ENCODE peak calls at places on chromosomes 12 and 14, in seven cellular contexts. K is CD4-positive, alpha-beta memory T cell; V is RWPE2; E is IMR-90; G is adrenal gland; Q is heart left ventricle; T is mesenchymal stem cell. U is an unnamed sample. For H3K9me3, the result is how much of the 10 kb centered on the place peaks cover.

GRCh38 chr14:93090826-93091583 is 24.7 kb downstream of the ITPK1 start:
- DNase-seq in K (no peak), V (no peak), E (no peak), G (peak), Q (no peak), T (no peak), U (peak)

GRCh38 chr14:99418217-99418616 is 62.4 kb downstream of the SETD3 start:
- DNase-seq in K (no peak), V (no peak), E (no peak), G (no peak), Q (no peak), T (no peak), U (no peak)

GRCh38 chr14:74649167-74649566 is 37.1 kb upstream of the LTBP2 start:
- DNase-seq in K (no peak), V (no peak), E (no peak), G (no peak), Q (no peak), T (no peak), U (no peak)

GRCh38 chr14:37594916-37595808 is at the start of the genes FOXA1 and TTC6:
- DNase-seq in K (no peak), V (peak), E (peak), G (no peak), Q (no peak), T (peak), U (peak)

GRCh38 chr12:9784326-9784725 is 23.6 kb upstream of the CD69 start:
- DNase-seq in K (no peak), V (no peak), E (no peak), G (no peak), Q (no peak), T (no peak), U (no peak)

GRCh38 chr12:56020437-56021189 is at the start of gene IKZF4:
- DNase-seq in K (no peak), V (no peak), E (peak), G (peak), Q (no peak), T (peak), U (no peak)

GRCh38 chr14:94102768-94103482 is 7.6 kb upstream of the IFI27 start:
- DNase-seq in K (no peak), V (no peak), E (no peak), G (no peak), Q (no peak), T (no peak), U (no peak)

GRCh38 chr12:65460076-65460475 is 181.6 kb downstream of the MSRB3 start:
- DNase-seq in K (no peak), V (no peak), E (no peak), G (no peak), Q (no peak), T (no peak), U (no peak)

GRCh38 chr12:7113389-7113871 is 4.4 kb upstream of the C1RL start:
- DNase-seq in K (peak), V (no peak), E (peak), G (no peak), Q (no peak), T (peak), U (peak)

GRCh38 chr12:68971404-68971803 is 38.4 kb upstream of the CPM start:
- DNase-seq in K (no peak), V (no peak), E (peak), G (no peak), Q (no peak), T (peak), U (no peak)

GRCh38 chr12:43349863-43350262 is 202.1 kb downstream of the ADAMTS20 start:
- DNase-seq in K (no peak), V (no peak), E (peak), G (no peak), Q (no peak), T (peak), U (peak)

GRCh38 chr12:90925562-90925961 is 29.4 kb downstream of the CCER1 start:
- DNase-seq in K (no peak), V (no peak), E (no peak), G (no peak), Q (no peak), T (no peak), U (no peak)

GRCh38 chr12:48092606-48093005 is 13.3 kb downstream of the SENP1 start:
- DNase-seq in K (no peak), V (no peak), E (peak), G (no peak), Q (no peak), T (no peak), U (no peak)

GRCh38 chr12:58364389-58365086 is 423.2 kb downstream of the ATP23 start:
- DNase-seq in K (no peak), V (no peak), E (peak), G (no peak), Q (no peak), T (peak), U (peak)

GRCh38 chr12:126974779-126975178 is 1292.2 kb upstream of the TMEM132C start:
- DNase-seq in K (no peak), V (no peak), E (no peak), G (no peak), Q (no peak), T (no peak), U (no peak)

GRCh38 chr14:75711134-75711795 is 50.2 kb downstream of the TTLL5 start:
- DNase-seq in K (peak), V (no peak), E (peak), G (peak), Q (no peak), T (peak), U (peak)

GRCh38 chr14:41783403-41783802 is 176.7 kb downstream of the LRFN5 start:
- DNase-seq in K (no peak), V (no peak), E (no peak), G (no peak), Q (no peak), T (no peak), U (no peak)

GRCh38 chr14:75711796-75712211 is 50.8 kb downstream of the TTLL5 start:
- DNase-seq in K (no peak), V (peak), E (peak), G (peak), Q (peak), T (peak), U (peak)

GRCh38 chr14:50395448-50395847 is 1.2 kb downstream of the CDKL1 start:
- DNase-seq in K (no peak), V (no peak), E (no peak), G (peak), Q (no peak), T (no peak), U (no peak)

GRCh38 chr12:121766290-121767039 is 27.0 kb downstream of the RHOF start:
- DNase-seq in K (no peak), V (no peak), E (peak), G (no peak), Q (no peak), T (no peak), U (peak)

GRCh38 chr14:99191663-99192621 is 80.1 kb downstream of the BCL11B start:
- DNase-seq in K (peak), V (no peak), E (peak), G (peak), Q (no peak), T (no peak), U (peak)

GRCh38 chr14:67440513-67440912 is 28.5 kb upstream of the PLEK2 start:
- DNase-seq in K (no peak), V (no peak), E (no peak), G (no peak), Q (no peak), T (no peak), U (no peak)

GRCh38 chr12:43038991-43039390 is 449.4 kb upstream of the PRICKLE1 start:
- DNase-seq in K (no peak), V (no peak), E (no peak), G (no peak), Q (no peak), T (no peak), U (peak)

GRCh38 chr14:32230695-32231280 is 27.7 kb upstream of the RNU6-8 start:
- DNase-seq in K (no peak), V (no peak), E (peak), G (no peak), Q (no peak), T (peak), U (no peak)

GRCh38 chr14:61690982-61691381 is 4.3 kb upstream of the HIF1A start:
- DNase-seq in K (no peak), V (no peak), E (no peak), G (no peak), Q (no peak), T (no peak), U (no peak)

GRCh38 chr12:120628919-120629318 is 11.5 kb upstream of the CABP1 start:
- DNase-seq in K (no peak), V (no peak), E (no peak), G (peak), Q (no peak), T (no peak), U (no peak)

GRCh38 chr12:105322070-105322469 is 8.4 kb upstream of the C12orf75 start:
- DNase-seq in K (no peak), V (no peak), E (peak), G (no peak), Q (no peak), T (no peak), U (no peak)

GRCh38 chr12:47636908-47637780 is 68.7 kb downstream of the RPAP3 start:
- DNase-seq in K (peak), V (no peak), E (no peak), G (no peak), Q (no peak), T (peak), U (peak)

GRCh38 chr12:67068773-67069450 is 200.2 kb upstream of the CAND1 start:
- DNase-seq in K (peak), V (no peak), E (peak), G (peak), Q (no peak), T (peak), U (peak)

GRCh38 chr12:104201238-104202001 is 14.2 kb upstream of the TXNRD1 start:
- DNase-seq in K (peak), V (no peak), E (peak), G (peak), Q (no peak), T (peak), U (peak)

GRCh38 chr12:46269429-46270241 is 792 bp upstream of the SLC38A1 start:
- DNase-seq in K (peak), V (no peak), E (no peak), G (peak), Q (no peak), T (peak), U (no peak)

GRCh38 chr14:44463386-44464004 is 43.6 kb downstream of the FSCB start:
- DNase-seq in K (no peak), V (no peak), E (no peak), G (no peak), Q (no peak), T (no peak), U (peak)

GRCh38 chr14:41570415-41571155 is 36.1 kb upstream of the LRFN5 start:
- DNase-seq in K (no peak), V (no peak), E (no peak), G (no peak), Q (no peak), T (no peak), U (no peak)

GRCh38 chr12:119715268-119715620 is 47.3 kb downstream of the PRKAB1 start:
- DNase-seq in K (no peak), V (no peak), E (peak), G (no peak), Q (no peak), T (peak), U (no peak)

GRCh38 chr14:61703342-61704129 is 8.2 kb downstream of the HIF1A start:
- DNase-seq in K (no peak), V (no peak), E (no peak), G (no peak), Q (no peak), T (no peak), U (no peak)

GRCh38 chr12:126719886-126720666 is 1546.9 kb upstream of the TMEM132C start:
- DNase-seq in K (no peak), V (no peak), E (no peak), G (no peak), Q (no peak), T (no peak), U (no peak)

GRCh38 chr12:14913381-14913781 is 25.0 kb downstream of the ERP27 start:
- DNase-seq in K (no peak), V (no peak), E (no peak), G (no peak), Q (peak), T (no peak), U (peak)

GRCh38 chr12:48356041-48356768 is 5.5 kb upstream of the ZNF641 start:
- DNase-seq in K (no peak), V (no peak), E (no peak), G (no peak), Q (no peak), T (peak), U (no peak)

GRCh38 chr14:78606111-78606510 is 435.9 kb downstream of the NRXN3 start:
- DNase-seq in K (no peak), V (no peak), E (peak), G (no peak), Q (no peak), T (peak), U (no peak)

DNA sequence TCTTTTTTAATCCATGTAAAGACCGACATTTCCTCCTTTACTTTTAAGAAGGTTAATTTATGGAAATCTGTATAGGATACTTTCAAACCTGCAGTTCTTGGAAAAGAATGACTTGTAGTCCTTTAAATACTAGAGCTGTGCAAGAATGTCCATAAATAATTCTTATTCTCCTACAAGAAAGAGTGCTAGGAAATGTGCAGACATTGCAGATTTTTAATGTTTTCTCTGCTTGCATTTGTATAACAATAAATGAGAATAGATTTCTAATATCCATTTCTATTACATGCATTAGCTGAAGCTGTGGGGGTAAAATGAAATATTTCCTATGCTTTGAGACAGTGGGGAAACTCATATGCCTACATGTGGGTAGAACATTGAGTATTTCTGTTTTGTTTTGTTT is 607.2 kb upstream of the NOVA1 start:
- DNase-seq in K (no peak), V (no peak), E (no peak), G (no peak), Q (no peak), T (no peak), U (no peak)
- H3K9me3 ChIP-seq in K (under half), V (under half), E (under half), G (under half), Q (under half), T (under half), U (under half)

GRCh38 chr12:123767613-123768012 is 5.5 kb downstream of the DNAH10 start:
- DNase-seq in K (peak), V (no peak), E (no peak), G (no peak), Q (no peak), T (no peak), U (no peak)
- H3K4me3 ChIP-seq in K (no peak), V (no peak), E (no peak), G (no peak), Q (no peak), T (no peak), U (no peak)

DNA sequence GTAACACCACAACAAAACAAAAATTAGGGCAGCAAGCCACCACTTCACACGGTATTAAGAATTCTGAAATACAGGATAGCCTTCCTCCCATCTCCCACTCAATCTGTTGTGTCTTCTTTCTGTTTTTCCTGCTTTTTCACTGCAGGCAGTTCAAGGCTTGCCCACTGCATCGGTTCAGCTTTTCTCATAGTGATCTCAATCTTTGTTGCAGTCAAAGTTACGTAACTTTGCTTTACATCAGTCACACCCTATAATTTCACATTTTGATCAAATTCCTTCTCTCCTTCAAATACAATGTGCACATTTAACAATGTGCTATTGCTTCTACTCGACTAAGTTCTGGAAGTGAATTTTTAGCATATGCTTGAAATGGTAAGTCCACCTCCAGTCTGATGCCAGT is 217.7 kb downstream of the EFCAB11 start:
- DNase-seq in K (no peak), V (no peak), E (no peak), G (no peak), Q (no peak), T (no peak), U (no peak)
- H3K27ac ChIP-seq in K (no peak), V (no peak), E (no peak), G (no peak), Q (no peak), T (no peak), U (no peak)

DNA sequence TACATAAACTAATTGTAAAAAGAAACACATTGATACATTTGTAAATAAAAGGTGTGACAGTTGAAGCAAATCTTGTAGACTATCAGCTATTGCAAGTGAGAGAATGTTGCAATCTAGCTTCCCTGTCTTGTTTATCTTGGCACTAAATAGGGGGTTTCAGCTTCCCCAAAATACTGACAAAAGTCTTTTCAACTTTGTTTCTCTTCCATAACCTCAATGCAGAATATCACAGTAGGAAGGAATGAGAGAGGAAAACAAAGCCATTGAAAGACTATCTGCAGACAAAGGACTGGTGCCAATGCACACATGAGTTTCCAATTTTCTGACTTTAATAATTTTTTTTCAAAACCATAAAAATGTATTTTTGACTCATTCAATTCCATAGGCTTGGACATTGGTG is 886.2 kb upstream of the MGAT4C start:
- DNase-seq in K (no peak), V (no peak), E (no peak), G (no peak), Q (no peak), T (no peak), U (no peak)
- H3K9me3 ChIP-seq in K (under half), V (under half), E (under half), G (under half), Q (under half), T (under half), U (under half)

DNA sequence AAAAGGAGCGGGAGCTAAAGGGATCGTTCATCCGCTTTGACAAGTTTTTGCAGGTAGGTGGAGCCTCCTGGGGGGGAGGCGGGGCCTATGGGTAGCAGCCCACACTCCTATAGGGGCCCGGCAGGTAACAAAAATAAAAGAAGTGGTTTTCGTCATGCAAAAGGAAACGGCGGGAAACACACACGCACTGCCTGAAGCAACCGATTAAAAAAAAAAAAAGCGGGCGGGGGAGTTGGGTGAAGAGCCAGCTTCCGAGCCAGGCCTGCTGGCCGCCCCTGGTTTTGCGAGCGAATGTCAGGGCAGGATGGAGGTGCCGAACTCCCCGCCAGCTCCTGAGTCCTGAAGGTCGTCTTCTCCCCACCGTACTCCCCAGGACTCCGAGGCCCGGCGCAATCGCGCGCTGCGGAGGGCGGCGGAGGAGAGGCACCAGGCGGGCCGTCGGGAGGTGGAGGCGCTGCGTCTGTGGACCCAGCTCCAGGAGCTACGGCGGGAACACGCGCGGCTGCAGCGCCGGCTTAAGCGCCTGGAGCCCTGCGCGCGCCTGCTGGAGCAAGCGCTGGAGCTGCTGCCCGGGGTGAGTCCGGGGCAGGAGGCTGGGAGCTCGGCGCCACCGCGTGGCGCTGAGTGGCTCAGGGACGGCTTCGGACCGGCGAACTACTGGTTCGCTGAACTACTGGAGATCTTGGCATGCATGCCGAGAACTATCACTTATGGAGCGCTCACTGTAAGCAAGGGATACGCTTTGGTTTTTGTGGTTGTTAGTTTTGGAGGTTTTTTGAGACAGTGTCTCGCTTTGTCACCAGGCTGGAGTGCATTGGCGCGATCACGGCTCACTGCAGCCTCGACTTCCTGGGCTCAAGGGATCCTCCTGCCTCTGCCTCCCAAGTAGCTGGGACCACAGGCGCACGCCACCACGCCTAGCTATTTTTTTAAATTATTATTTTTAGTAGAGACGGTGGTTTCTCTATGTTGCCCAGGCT is 3.6 kb downstream of the CFAP73 start:
- DNase-seq in K (peak), V (no peak), E (peak), G (peak), Q (peak), T (peak), U (no peak)
- H3K4me3 ChIP-seq in K (peak), V (peak), E (no peak), G (no peak), Q (peak), T (peak), U (no peak)

DNA sequence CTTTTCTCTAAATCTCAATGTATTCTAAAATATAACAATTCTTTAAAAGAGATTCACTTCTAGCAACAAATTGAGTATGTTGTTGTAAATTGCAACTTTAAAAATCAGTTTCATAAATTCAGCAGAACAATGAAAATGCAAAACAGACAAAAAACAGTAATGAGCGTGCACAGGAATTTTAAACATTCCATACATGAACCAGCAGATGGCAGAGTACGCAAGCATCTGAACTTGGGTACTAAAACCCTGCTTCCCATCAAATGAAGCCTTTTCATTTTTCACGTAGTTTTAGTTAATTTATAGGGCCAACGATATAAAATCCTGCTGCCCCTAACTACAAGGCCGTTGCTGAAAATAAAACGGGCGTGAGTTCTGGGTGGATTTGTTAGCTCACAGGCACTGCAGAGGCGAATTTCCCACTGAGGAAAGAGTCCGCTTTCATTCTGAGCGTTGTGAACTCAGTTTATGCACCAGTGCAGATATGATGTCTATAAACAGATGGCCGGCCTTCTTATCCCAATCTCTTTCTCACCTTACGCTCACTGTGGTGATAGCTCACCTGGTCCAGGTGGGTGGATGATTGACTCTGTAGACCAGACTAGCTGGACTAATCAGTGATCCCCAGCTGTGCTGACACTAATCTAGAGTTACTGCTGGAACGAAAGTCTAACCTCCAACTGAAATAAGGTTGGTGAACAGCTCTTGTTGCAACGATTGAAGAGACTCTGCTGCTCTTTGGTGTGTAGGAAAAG is 89.1 kb downstream of the PDZRN4 start:
- DNase-seq in K (peak), V (no peak), E (peak), G (no peak), Q (no peak), T (peak), U (peak)
- H3K27ac ChIP-seq in K (no peak), V (no peak), E (no peak), G (no peak), Q (no peak), T (no peak), U (no peak)

GRCh38 chr14:82359201-82359600 is 825.5 kb upstream of the SEL1L start:
- DNase-seq in K (no peak), V (no peak), E (no peak), G (no peak), Q (no peak), T (no peak), U (no peak)
- H3K9me3 ChIP-seq in K (under half), V (under half), E (under half), G (under half), Q (under half), T (under half), U (under half)

GRCh38 chr12:94941440-94941862 is 62.0 kb downstream of the NDUFA12 start:
- DNase-seq in K (peak), V (peak), E (peak), G (peak), Q (peak), T (peak), U (peak)
- H3K4me3 ChIP-seq in K (no peak), V (no peak), E (no peak), G (no peak), Q (no peak), T (no peak), U (no peak)

U was measured in SJCRH30.